ENCODE peak calls at places on chromosomes 16 and 17, in eight cellular contexts. Q is kidney, J is left lung, A is hepatocyte, T is neural progenitor cell, I is tibial artery, S is upper lobe of right lung, Y is left ventricle myocardium inferior. C is an unnamed sample.

GRCh38 chr17:77323413-77324171 is 182.8 kb downstream of the SEC14L1 start:
- DNase-seq in Q (peak), J (peak), A (peak), T (no peak), I (no peak), S (peak), Y (no peak), C (no peak)

GRCh38 chr17:63930951-63931575 is 1.1 kb downstream of the CD79B start:
- DNase-seq in Q (peak), J (peak), A (no peak), T (peak), I (peak), S (peak), Y (peak), C (peak)

GRCh38 chr16:15641753-15642556 is 999 bp downstream of the MARF1 start:
- DNase-seq in Q (no peak), J (no peak), A (no peak), T (no peak), I (no peak), S (no peak), Y (no peak), C (no peak)

GRCh38 chr17:43574896-43575525 is 28.9 kb upstream of the ETV4 start:
- DNase-seq in Q (no peak), J (no peak), A (no peak), T (no peak), I (no peak), S (no peak), Y (no peak), C (no peak)

GRCh38 chr16:2663553-2664521 is 18.5 kb upstream of the KCTD5 start:
- DNase-seq in Q (no peak), J (no peak), A (peak), T (no peak), I (no peak), S (no peak), Y (no peak), C (peak)

GRCh38 chr17:6427284-6427781 is 7.6 kb downstream of the AIPL1 start:
- DNase-seq in Q (no peak), J (no peak), A (no peak), T (no peak), I (no peak), S (no peak), Y (no peak), C (no peak)

GRCh38 chr17:81285179-81285878 is 9.8 kb downstream of the SLC38A10 start:
- DNase-seq in Q (peak), J (peak), A (no peak), T (peak), I (peak), S (peak), Y (peak), C (peak)

GRCh38 chr16:28183441-28183840 is 28.3 kb downstream of the XPO6 start:
- DNase-seq in Q (no peak), J (no peak), A (no peak), T (no peak), I (no peak), S (no peak), Y (no peak), C (no peak)

GRCh38 chr17:65942592-65942991 is 249.3 kb downstream of the CEP112 start:
- DNase-seq in Q (no peak), J (no peak), A (no peak), T (no peak), I (no peak), S (no peak), Y (no peak), C (no peak)

GRCh38 chr17:27609606-27610303 is 21.2 kb upstream of the LGALS9 start:
- DNase-seq in Q (peak), J (no peak), A (peak), T (peak), I (no peak), S (no peak), Y (no peak), C (no peak)

GRCh38 chr16:88527186-88527936 is 42.8 kb upstream of the ZC3H18 start:
- DNase-seq in Q (peak), J (no peak), A (peak), T (peak), I (no peak), S (peak), Y (peak), C (peak)

GRCh38 chr16:25689137-25689836 is 2.5 kb upstream of the HS3ST4 start:
- DNase-seq in Q (no peak), J (no peak), A (no peak), T (no peak), I (no peak), S (no peak), Y (no peak), C (no peak)

GRCh38 chr17:17729620-17730249 is 48.5 kb downstream of the RAI1 start:
- DNase-seq in Q (no peak), J (no peak), A (peak), T (peak), I (no peak), S (no peak), Y (no peak), C (no peak)

GRCh38 chr17:80068301-80069160 is 32.1 kb downstream of the CCDC40 start:
- DNase-seq in Q (peak), J (no peak), A (peak), T (no peak), I (peak), S (no peak), Y (no peak), C (peak)

GRCh38 chr17:69492410-69493071 is 78.0 kb downstream of the MAP2K6 start:
- DNase-seq in Q (no peak), J (no peak), A (peak), T (peak), I (no peak), S (no peak), Y (no peak), C (no peak)

GRCh38 chr17:75720656-75721462 is at the start of gene ITGB4:
- DNase-seq in Q (peak), J (peak), A (peak), T (peak), I (no peak), S (peak), Y (peak), C (no peak)

GRCh38 chr16:56241596-56241995 is 50.3 kb downstream of the GNAO1 start:
- DNase-seq in Q (no peak), J (no peak), A (no peak), T (no peak), I (no peak), S (no peak), Y (no peak), C (no peak)

GRCh38 chr17:43402567-43402966 is 3.8 kb downstream of the ARL4D start:
- DNase-seq in Q (no peak), J (no peak), A (no peak), T (no peak), I (no peak), S (no peak), Y (no peak), C (no peak)

GRCh38 chr17:67212231-67212630 is 32.8 kb downstream of the HELZ start:
- DNase-seq in Q (no peak), J (no peak), A (no peak), T (no peak), I (no peak), S (no peak), Y (no peak), C (no peak)

GRCh38 chr16:57138281-57138935 is 46.0 kb downstream of the CPNE2 start:
- DNase-seq in Q (peak), J (peak), A (no peak), T (no peak), I (no peak), S (peak), Y (no peak), C (no peak)

GRCh38 chr16:29824589-29825144 is 4.4 kb downstream of the MVP start:
- DNase-seq in Q (no peak), J (no peak), A (no peak), T (no peak), I (no peak), S (no peak), Y (no peak), C (no peak)

GRCh38 chr16:67530013-67530939 is 1.6 kb downstream of the RIPOR1 start:
- DNase-seq in Q (peak), J (peak), A (peak), T (peak), I (peak), S (peak), Y (peak), C (peak)

GRCh38 chr17:71110326-71110725 is 941.0 kb downstream of the KCNJ2 start:
- DNase-seq in Q (no peak), J (no peak), A (no peak), T (no peak), I (no peak), S (no peak), Y (no peak), C (no peak)

GRCh38 chr16:4564661-4565267 is 8.6 kb downstream of the C16orf96 start:
- DNase-seq in Q (no peak), J (no peak), A (no peak), T (no peak), I (no peak), S (no peak), Y (no peak), C (no peak)

DNA sequence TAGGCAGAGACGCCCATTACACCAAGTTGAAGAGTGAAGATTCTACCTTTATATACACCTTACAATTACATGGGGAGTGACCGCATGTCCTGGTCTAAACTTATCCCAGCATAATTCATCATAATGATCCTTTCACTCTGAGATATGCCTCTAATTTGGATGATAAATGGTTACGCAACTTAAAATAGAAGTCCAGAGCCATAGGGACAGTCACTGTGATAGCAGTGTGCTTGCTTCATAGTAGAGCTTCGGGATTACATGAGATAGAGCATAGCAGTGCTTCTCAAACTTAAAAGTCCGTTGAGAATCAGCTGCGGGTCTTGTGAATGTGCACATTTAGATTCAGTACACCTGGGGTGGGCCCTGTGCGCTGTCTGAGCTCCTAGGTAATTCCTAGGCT is 16.9 kb downstream of the USP10 start:
- DNase-seq in Q (no peak), J (no peak), A (no peak), T (no peak), I (no peak), S (no peak), Y (no peak), C (no peak)
- H3K27ac ChIP-seq in Q (no peak), J (no peak), A (no peak), T (no peak), I (no peak), S (no peak), Y (peak), C (no peak)

DNA sequence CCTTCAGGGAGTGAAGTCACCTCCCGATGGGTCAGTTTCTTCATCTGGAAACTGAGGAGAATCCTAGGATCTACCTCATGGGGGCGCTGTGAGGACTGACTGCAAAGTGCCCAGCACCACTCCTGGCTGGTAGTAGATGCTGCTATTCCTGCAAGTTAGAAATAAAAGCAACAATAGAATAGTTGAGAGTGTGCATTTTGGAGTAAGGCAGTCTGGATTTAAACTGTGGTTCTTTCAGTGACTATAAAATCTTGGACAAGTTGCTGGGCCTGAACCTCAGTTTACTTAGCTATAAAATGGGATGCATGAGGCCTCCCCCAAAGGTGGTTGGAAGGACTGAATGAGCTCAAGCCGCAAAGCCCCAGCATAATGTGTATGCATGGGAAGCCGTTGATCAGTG is 70.6 kb downstream of the CYB5B start:
- DNase-seq in Q (no peak), J (no peak), A (no peak), T (peak), I (no peak), S (no peak), Y (no peak), C (no peak)
- TF ChIP-seq CTCF in Q (no peak), J (peak), A (no peak), T (peak), I (no peak), S (peak), Y (peak), C (no peak)

GRCh38 chr17:74212262-74212912 is 984 bp upstream of the TTYH2 start:
- DNase-seq in Q (no peak), J (no peak), A (peak), T (peak), I (peak), S (no peak), Y (peak), C (no peak)
- H3K27ac ChIP-seq in Q (peak), J (peak), A (peak), T (no peak), I (peak), S (peak), Y (peak), C (peak)

GRCh38 chr17:21289175-21289901 is 4.8 kb downstream of the MAP2K3 start:
- DNase-seq in Q (peak), J (no peak), A (no peak), T (no peak), I (no peak), S (no peak), Y (no peak), C (no peak)

GRCh38 chr17:21286066-21286770 is 1.7 kb downstream of the MAP2K3 start:
- DNase-seq in Q (peak), J (peak), A (peak), T (peak), I (peak), S (peak), Y (peak), C (peak)

GRCh38 chr17:21286771-21287702 is 2.5 kb downstream of the MAP2K3 start:
- DNase-seq in Q (peak), J (peak), A (no peak), T (no peak), I (no peak), S (peak), Y (no peak), C (no peak)

GRCh38 chr17:21288581-21289017 is 4.1 kb downstream of the MAP2K3 start:
- DNase-seq in Q (no peak), J (no peak), A (no peak), T (no peak), I (no peak), S (no peak), Y (no peak), C (no peak)

GRCh38 chr17:21287703-21288449 is 3.4 kb downstream of the MAP2K3 start:
- DNase-seq in Q (peak), J (peak), A (peak), T (no peak), I (peak), S (peak), Y (peak), C (peak)
- TF ChIP-seq CTCF in Q (no peak), J (no peak), A (no peak), T (no peak), I (no peak), S (no peak), Y (no peak), C (no peak)

GRCh38 chr17:50331085-50331791 is 14.7 kb upstream of the XYLT2 start:
- DNase-seq in Q (no peak), J (no peak), A (no peak), T (no peak), I (no peak), S (peak), Y (no peak), C (no peak)

GRCh38 chr17:50329716-50330115 is 16.2 kb upstream of the XYLT2 start:
- DNase-seq in Q (no peak), J (no peak), A (no peak), T (no peak), I (no peak), S (no peak), Y (no peak), C (no peak)

GRCh38 chr17:50328360-50328759 is 17.6 kb upstream of the XYLT2 start:
- DNase-seq in Q (no peak), J (no peak), A (no peak), T (no peak), I (no peak), S (no peak), Y (no peak), C (no peak)

GRCh38 chr17:50328926-50329325 is 17.0 kb upstream of the XYLT2 start:
- DNase-seq in Q (no peak), J (no peak), A (no peak), T (no peak), I (no peak), S (no peak), Y (no peak), C (no peak)

GRCh38 chr17:50330151-50330753 is 15.7 kb upstream of the XYLT2 start:
- DNase-seq in Q (no peak), J (no peak), A (no peak), T (no peak), I (no peak), S (no peak), Y (no peak), C (no peak)
- H3K27ac ChIP-seq in Q (no peak), J (no peak), A (no peak), T (no peak), I (no peak), S (no peak), Y (no peak), C (no peak)

GRCh38 chr17:4549781-4550533 is 5.2 kb downstream of the MYBBP1A start:
- DNase-seq in Q (peak), J (peak), A (no peak), T (no peak), I (no peak), S (peak), Y (no peak), C (no peak)

GRCh38 chr17:4550534-4551039 is 4.6 kb downstream of the MYBBP1A start:
- DNase-seq in Q (no peak), J (no peak), A (no peak), T (no peak), I (no peak), S (peak), Y (no peak), C (no peak)

GRCh38 chr17:4548721-4549531 is 6.3 kb downstream of the MYBBP1A start:
- DNase-seq in Q (peak), J (no peak), A (no peak), T (no peak), I (no peak), S (no peak), Y (no peak), C (no peak)

GRCh38 chr17:4551796-4552525 is 3.2 kb downstream of the MYBBP1A start:
- DNase-seq in Q (peak), J (peak), A (no peak), T (no peak), I (no peak), S (peak), Y (no peak), C (no peak)

GRCh38 chr17:4551141-4551540 is 4.0 kb downstream of the MYBBP1A start:
- DNase-seq in Q (peak), J (no peak), A (no peak), T (no peak), I (no peak), S (no peak), Y (no peak), C (no peak)
- TF ChIP-seq CTCF in Q (no peak), J (no peak), A (no peak), T (peak), I (no peak), S (no peak), Y (no peak), C (no peak)

GRCh38 chr17:48541036-48541573 is 3.8 kb downstream of the HOXB2 start:
- DNase-seq in Q (no peak), J (no peak), A (no peak), T (no peak), I (no peak), S (no peak), Y (no peak), C (no peak)

GRCh38 chr17:48540213-48540612 is 4.7 kb downstream of the HOXB2 start:
- DNase-seq in Q (no peak), J (no peak), A (no peak), T (no peak), I (no peak), S (no peak), Y (no peak), C (no peak)

GRCh38 chr17:48542956-48543853 is 1.7 kb downstream of the HOXB2 start:
- DNase-seq in Q (no peak), J (no peak), A (peak), T (peak), I (peak), S (no peak), Y (peak), C (no peak)

GRCh38 chr17:48542114-48542955 is 2.6 kb downstream of the HOXB2 start:
- DNase-seq in Q (peak), J (no peak), A (no peak), T (peak), I (no peak), S (no peak), Y (no peak), C (no peak)

GRCh38 chr17:48541574-48542113 is 3.3 kb downstream of the HOXB2 start:
- DNase-seq in Q (peak), J (no peak), A (peak), T (peak), I (no peak), S (peak), Y (peak), C (no peak)
- H3K27ac ChIP-seq in Q (peak), J (peak), A (peak), T (no peak), I (peak), S (peak), Y (peak), C (peak)

GRCh38 chr17:49547566-49547965 is 28.1 kb upstream of the NXPH3 start:
- DNase-seq in Q (peak), J (no peak), A (no peak), T (no peak), I (peak), S (no peak), Y (peak), C (no peak)

GRCh38 chr17:49543860-49544259 is 31.8 kb upstream of the NXPH3 start:
- DNase-seq in Q (no peak), J (no peak), A (no peak), T (no peak), I (no peak), S (no peak), Y (no peak), C (no peak)

GRCh38 chr17:49545811-49546545 is 29.7 kb upstream of the NXPH3 start:
- DNase-seq in Q (peak), J (no peak), A (no peak), T (no peak), I (no peak), S (no peak), Y (no peak), C (no peak)

GRCh38 chr17:49546546-49547535 is 28.8 kb upstream of the NXPH3 start:
- DNase-seq in Q (no peak), J (no peak), A (peak), T (peak), I (no peak), S (no peak), Y (no peak), C (no peak)

GRCh38 chr17:49545007-49545660 is 30.5 kb upstream of the NXPH3 start:
- DNase-seq in Q (no peak), J (no peak), A (no peak), T (no peak), I (no peak), S (no peak), Y (no peak), C (no peak)
- TF ChIP-seq CTCF in Q (no peak), J (no peak), A (no peak), T (no peak), I (no peak), S (no peak), Y (no peak), C (no peak)